ENCODE peak calls at places on chromosomes 4 and X, in eight cellular contexts. O, X, N, Z, A, G, W and T are unnamed samples. For H3K27me3 and H3K4me1, the result is how much of the 10 kb centered on the place peaks cover.

GRCh38 chrX:135923353-135923752 is 29.8 kb downstream of the SAGE1 start:
- ATAC-seq in O (no peak), X (no peak), N (peak), Z (no peak), A (peak), G (peak), W (no peak), T (no peak)

GRCh38 chrX:41862562-41863184 is 60.7 kb downstream of the CASK start:
- ATAC-seq in O (no peak), X (no peak), N (no peak), Z (no peak), A (no peak), G (no peak), W (peak), T (no peak)

GRCh38 chrX:150324035-150324728 is 38.9 kb upstream of the MAMLD1 start:
- ATAC-seq in O (no peak), X (no peak), N (no peak), Z (no peak), A (peak), G (no peak), W (no peak), T (no peak)

GRCh38 chr4:7294176-7294756 is 101.9 kb downstream of the SORCS2 start:
- ATAC-seq in O (peak), X (peak), N (no peak), Z (no peak), A (peak), G (no peak), W (no peak), T (no peak)

GRCh38 chr4:138898282-138898681 is 117.3 kb upstream of the NOCT start:
- ATAC-seq in O (no peak), X (no peak), N (no peak), Z (no peak), A (no peak), G (peak), W (no peak), T (no peak)

GRCh38 chr4:11441182-11441556 is 12.5 kb upstream of the HS3ST1 start:
- ATAC-seq in O (no peak), X (no peak), N (no peak), Z (no peak), A (no peak), G (no peak), W (no peak), T (no peak)

GRCh38 chrX:15349046-15349445 is 13.7 kb upstream of the PIGA start:
- ATAC-seq in O (peak), X (peak), N (peak), Z (peak), A (peak), G (peak), W (peak), T (peak)

GRCh38 chr4:124932447-124932846 is 219.9 kb upstream of the ANKRD50 start:
- ATAC-seq in O (no peak), X (no peak), N (no peak), Z (no peak), A (no peak), G (no peak), W (no peak), T (no peak)

GRCh38 chrX:9785944-9786741 is at the start of gene SHROOM2:
- ATAC-seq in O (peak), X (peak), N (peak), Z (peak), A (peak), G (no peak), W (no peak), T (no peak)

GRCh38 chr4:55241461-55241860 is 104.6 kb upstream of the SRD5A3 start:
- ATAC-seq in O (no peak), X (no peak), N (no peak), Z (no peak), A (no peak), G (no peak), W (no peak), T (no peak)

GRCh38 chr4:98950925-98951324 is 22.0 kb upstream of the EIF4E start:
- ATAC-seq in O (no peak), X (no peak), N (no peak), Z (no peak), A (no peak), G (peak), W (no peak), T (no peak)

GRCh38 chr4:14640476-14640875 is 361.8 kb upstream of the CPEB2 start:
- ATAC-seq in O (no peak), X (no peak), N (no peak), Z (no peak), A (no peak), G (no peak), W (no peak), T (no peak)

GRCh38 chr4:151665022-151665421 is 95.8 kb downstream of the GATB start:
- ATAC-seq in O (no peak), X (no peak), N (no peak), Z (no peak), A (no peak), G (no peak), W (no peak), T (no peak)

GRCh38 chr4:91243132-91243531 is 1060.6 kb upstream of the GRID2 start:
- ATAC-seq in O (peak), X (no peak), N (no peak), Z (peak), A (peak), G (no peak), W (no peak), T (no peak)

GRCh38 chrX:47751670-47752069 is 85.0 kb upstream of the ZNF81 start:
- ATAC-seq in O (peak), X (peak), N (peak), Z (no peak), A (peak), G (peak), W (peak), T (no peak)

GRCh38 chr4:170853422-170854021 is 763.8 kb upstream of the AADAT start:
- ATAC-seq in O (no peak), X (peak), N (peak), Z (no peak), A (peak), G (no peak), W (peak), T (no peak)

GRCh38 chr4:178966644-178967043 is 1524.4 kb upstream of the AGA start:
- ATAC-seq in O (no peak), X (no peak), N (no peak), Z (no peak), A (no peak), G (no peak), W (no peak), T (no peak)

GRCh38 chr4:176238819-176239218 is 30.2 kb downstream of the ASB5 start:
- ATAC-seq in O (no peak), X (no peak), N (peak), Z (no peak), A (no peak), G (no peak), W (no peak), T (no peak)

GRCh38 chrX:32538554-32538953 is 672.8 kb downstream of the DMD start:
- ATAC-seq in O (no peak), X (no peak), N (no peak), Z (no peak), A (no peak), G (no peak), W (no peak), T (no peak)

GRCh38 chr4:10640535-10641159 is 43.9 kb downstream of the CLNK start:
- ATAC-seq in O (no peak), X (no peak), N (no peak), Z (peak), A (no peak), G (no peak), W (no peak), T (no peak)

GRCh38 chr4:143358923-143359694 is 22.4 kb downstream of the GAB1 start:
- ATAC-seq in O (peak), X (no peak), N (no peak), Z (peak), A (no peak), G (peak), W (peak), T (peak)

GRCh38 chr4:1516261-1516660 is 110.0 kb upstream of the NKX1-1 start:
- ATAC-seq in O (no peak), X (no peak), N (no peak), Z (no peak), A (no peak), G (no peak), W (no peak), T (no peak)

GRCh38 chr4:89598602-89599001 is 238.4 kb downstream of the SNCA start:
- ATAC-seq in O (no peak), X (peak), N (peak), Z (no peak), A (peak), G (no peak), W (peak), T (no peak)

GRCh38 chr4:155629831-155630425 is 36.7 kb upstream of the GUCY1A1 start:
- ATAC-seq in O (no peak), X (no peak), N (no peak), Z (no peak), A (no peak), G (no peak), W (no peak), T (no peak)

GRCh38 chrX:106042296-106042695 is 3.8 kb upstream of the SERPINA7 start:
- ATAC-seq in O (no peak), X (no peak), N (no peak), Z (no peak), A (no peak), G (no peak), W (no peak), T (no peak)

GRCh38 chr4:76806336-76806735 is 91.6 kb downstream of the SOWAHB start:
- ATAC-seq in O (no peak), X (no peak), N (no peak), Z (no peak), A (no peak), G (no peak), W (no peak), T (no peak)

GRCh38 chr4:171007618-171008390 is 805.4 kb upstream of the GALNTL6 start:
- ATAC-seq in O (no peak), X (no peak), N (no peak), Z (no peak), A (no peak), G (no peak), W (peak), T (no peak)

GRCh38 chr4:98786866-98787265 is 128.5 kb upstream of the TSPAN5 start:
- ATAC-seq in O (no peak), X (peak), N (no peak), Z (no peak), A (peak), G (peak), W (no peak), T (no peak)

GRCh38 chr4:47891928-47892327 is 22.5 kb downstream of the NFXL1 start:
- ATAC-seq in O (no peak), X (no peak), N (no peak), Z (no peak), A (no peak), G (no peak), W (no peak), T (no peak)

GRCh38 chr4:30756553-30756952 is 36.4 kb downstream of the PCDH7 start:
- ATAC-seq in O (no peak), X (no peak), N (no peak), Z (no peak), A (no peak), G (no peak), W (no peak), T (no peak)

GRCh38 chr4:31114821-31115220 is 394.7 kb downstream of the PCDH7 start:
- ATAC-seq in O (no peak), X (no peak), N (no peak), Z (no peak), A (no peak), G (no peak), W (no peak), T (no peak)

GRCh38 chrX:51851507-51852085 is 41.8 kb upstream of the MAGED1 start:
- ATAC-seq in O (no peak), X (no peak), N (no peak), Z (no peak), A (no peak), G (no peak), W (peak), T (no peak)

GRCh38 chrX:103442536-103442901 is 66.2 kb downstream of the BEX3 start:
- ATAC-seq in O (no peak), X (no peak), N (no peak), Z (no peak), A (no peak), G (no peak), W (no peak), T (no peak)

GRCh38 chrX:153245288-153245731 is 66.2 kb downstream of the MAGEA1 start:
- ATAC-seq in O (no peak), X (no peak), N (peak), Z (no peak), A (peak), G (peak), W (no peak), T (no peak)
- TF ChIP-seq POLR2AphosphoS5 in O (no peak), X (no peak), N (no peak), Z (no peak), A (no peak), G (no peak), W (no peak), T (no peak)

DNA sequence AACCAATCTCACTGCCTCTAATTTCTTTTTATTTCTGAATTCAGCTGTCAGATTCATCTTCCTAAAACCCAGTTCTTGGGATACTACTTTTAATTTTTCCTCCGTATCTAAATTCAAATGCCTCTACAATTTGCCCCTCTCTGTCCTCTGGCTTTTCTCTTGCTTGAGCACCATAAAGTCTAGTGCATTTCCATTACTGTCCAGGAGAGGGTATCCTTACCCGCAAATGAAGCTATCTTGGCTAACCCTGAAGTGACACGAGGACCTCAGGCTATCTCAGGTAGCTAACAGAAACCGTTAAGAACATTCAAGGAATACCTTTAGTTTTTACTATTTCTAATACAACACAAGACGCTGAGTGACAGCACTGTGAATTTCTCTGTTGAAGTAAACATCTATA is 49.4 kb upstream of the PRR32 start:
- ATAC-seq in O (peak), X (peak), N (peak), Z (no peak), A (no peak), G (no peak), W (peak), T (no peak)
- H3K27me3 ChIP-seq in O (under half), X (under half), N (under half), Z (under half), A (under half), G (under half), W (under half), T (under half)

GRCh38 chr4:147822128-147822527 is 90.2 kb downstream of the ARHGAP10 start:
- ATAC-seq in O (no peak), X (peak), N (no peak), Z (peak), A (no peak), G (no peak), W (no peak), T (peak)
- H3K4me1 ChIP-seq in O (under half), X (under half), N (under half), Z (under half), A (under half), G (under half), W (under half), T (half or more)

GRCh38 chr4:86594559-86595425 is 677 bp downstream of the PTPN13 start:
- ATAC-seq in O (peak), X (peak), N (peak), Z (peak), A (peak), G (peak), W (peak), T (peak)
- TF ChIP-seq POLR2AphosphoS5 in O (no peak), X (no peak), N (no peak), Z (no peak), A (no peak), G (no peak), W (no peak), T (no peak)

GRCh38 chrX:118499295-118499694 is 3.7 kb downstream of the DOCK11 start:
- ATAC-seq in O (no peak), X (no peak), N (no peak), Z (no peak), A (no peak), G (no peak), W (no peak), T (no peak)
- H3K27me3 ChIP-seq in O (under half), X (under half), N (under half), Z (under half), A (under half), G (under half), W (under half), T (under half)

DNA sequence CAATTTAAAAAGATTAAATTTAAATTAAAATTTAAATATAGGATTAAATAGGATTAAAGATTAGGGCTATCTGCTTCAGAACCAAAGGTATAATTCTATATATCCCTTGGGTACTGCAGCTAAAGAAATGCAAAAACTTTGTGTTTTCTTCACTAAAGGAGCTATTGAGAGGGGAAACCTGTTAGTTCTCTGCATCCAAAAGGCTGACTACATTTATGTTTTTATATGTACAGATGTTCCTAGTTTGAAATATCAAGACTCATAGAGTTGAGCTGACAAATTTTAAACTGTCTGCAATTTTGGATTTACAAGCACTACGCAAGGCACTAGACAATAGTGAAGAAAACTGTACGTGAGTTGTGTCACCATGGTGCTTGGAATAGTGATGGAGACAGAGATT is 95.2 kb downstream of the CEP44 start:
- ATAC-seq in O (no peak), X (no peak), N (no peak), Z (no peak), A (no peak), G (no peak), W (no peak), T (no peak)
- H3K4me1 ChIP-seq in O (under half), X (under half), N (half or more), Z (under half), A (under half), G (under half), W (under half), T (under half)

GRCh38 chr4:159484861-159485260 is 382.0 kb downstream of the RAPGEF2 start:
- ATAC-seq in O (no peak), X (no peak), N (no peak), Z (no peak), A (no peak), G (no peak), W (no peak), T (no peak)
- TF ChIP-seq POLR2AphosphoS5 in O (no peak), X (no peak), N (no peak), Z (no peak), A (no peak), G (no peak), W (no peak), T (no peak)